ENCODE peak calls at places on chromosome 15, in nine cellular contexts. One of them, this sample, is unnamed.

GRCh38 chr15:74036271-74037170 is 42.0 kb downstream of the PML start:
- DNase-seq in lower lobe of right lung: peak; percentile 60
- DNase-seq in Calu3: peak; percentile 62
- DNase-seq in iris pigment epithelial cell: peak; percentile 47
- DNase-seq in astrocyte of the cerebellum: peak; percentile 40
- DNase-seq in fibroblast of pulmonary artery: peak; percentile 86
- DNase-seq in NAMALWA: no peak
- DNase-seq in T-helper 17 cell: no peak
- DNase-seq in NCI-H1436: no peak
- DNase-seq in this sample: peak; percentile 82

GRCh38 chr15:100958326-100959065 is 39.3 kb downstream of the LRRK1 start:
- DNase-seq in T-helper 17 cell: no peak
- DNase-seq in Calu3: no peak
- DNase-seq in iris pigment epithelial cell: peak; percentile 69
- DNase-seq in NAMALWA: no peak
- DNase-seq in astrocyte of the cerebellum: peak; percentile 44
- DNase-seq in lower lobe of right lung: no peak
- DNase-seq in NCI-H1436: no peak
- DNase-seq in fibroblast of pulmonary artery: peak; percentile 43
- DNase-seq in this sample: no peak

GRCh38 chr15:91098451-91098850 is 1.6 kb upstream of the SV2B start:
- DNase-seq in lower lobe of right lung: no peak
- DNase-seq in NCI-H1436: no peak
- DNase-seq in NAMALWA: no peak
- DNase-seq in astrocyte of the cerebellum: no peak
- DNase-seq in Calu3: no peak
- DNase-seq in iris pigment epithelial cell: no peak
- DNase-seq in fibroblast of pulmonary artery: no peak
- DNase-seq in T-helper 17 cell: no peak
- DNase-seq in this sample: no peak

GRCh38 chr15:75067123-75067854 is 43.9 kb downstream of the PPCDC start:
- DNase-seq in iris pigment epithelial cell: peak; percentile 67
- DNase-seq in lower lobe of right lung: no peak
- DNase-seq in NAMALWA: no peak
- DNase-seq in astrocyte of the cerebellum: no peak
- DNase-seq in fibroblast of pulmonary artery: peak; percentile 41
- DNase-seq in NCI-H1436: no peak
- DNase-seq in T-helper 17 cell: no peak
- DNase-seq in Calu3: peak; percentile 49
- DNase-seq in this sample: no peak

GRCh38 chr15:90588427-90588826 is 58.7 kb downstream of the CRTC3 start:
- DNase-seq in lower lobe of right lung: no peak
- DNase-seq in fibroblast of pulmonary artery: peak; percentile 39
- DNase-seq in NCI-H1436: no peak
- DNase-seq in T-helper 17 cell: no peak
- DNase-seq in iris pigment epithelial cell: peak; percentile 20
- DNase-seq in astrocyte of the cerebellum: no peak
- DNase-seq in Calu3: no peak
- DNase-seq in NAMALWA: no peak
- DNase-seq in this sample: peak; percentile 47

GRCh38 chr15:64340355-64340754 is 15.6 kb downstream of the CSNK1G1 start:
- DNase-seq in lower lobe of right lung: no peak
- DNase-seq in NAMALWA: no peak
- DNase-seq in NCI-H1436: no peak
- DNase-seq in iris pigment epithelial cell: no peak
- DNase-seq in Calu3: no peak
- DNase-seq in astrocyte of the cerebellum: no peak
- DNase-seq in fibroblast of pulmonary artery: no peak
- DNase-seq in T-helper 17 cell: no peak
- DNase-seq in this sample: no peak

GRCh38 chr15:61051570-61052031 is 177.5 kb downstream of the RORA start:
- DNase-seq in astrocyte of the cerebellum: peak; percentile 44
- DNase-seq in NCI-H1436: no peak
- DNase-seq in NAMALWA: no peak
- DNase-seq in lower lobe of right lung: no peak
- DNase-seq in fibroblast of pulmonary artery: peak; percentile 75
- DNase-seq in T-helper 17 cell: no peak
- DNase-seq in Calu3: peak; percentile 28
- DNase-seq in iris pigment epithelial cell: peak; percentile 84
- DNase-seq in this sample: peak; percentile 65

GRCh38 chr15:90364251-90364650 is 12.2 kb downstream of the ZNF774 start:
- DNase-seq in astrocyte of the cerebellum: peak; percentile 53
- DNase-seq in NAMALWA: no peak
- DNase-seq in T-helper 17 cell: no peak
- DNase-seq in Calu3: no peak
- DNase-seq in NCI-H1436: no peak
- DNase-seq in fibroblast of pulmonary artery: peak; percentile 82
- DNase-seq in iris pigment epithelial cell: peak; percentile 58
- DNase-seq in lower lobe of right lung: no peak
- DNase-seq in this sample: no peak

GRCh38 chr15:76512971-76513370 is 176.4 kb downstream of the ISL2 start:
- DNase-seq in NAMALWA: no peak
- DNase-seq in fibroblast of pulmonary artery: no peak
- DNase-seq in T-helper 17 cell: no peak
- DNase-seq in NCI-H1436: no peak
- DNase-seq in lower lobe of right lung: no peak
- DNase-seq in astrocyte of the cerebellum: no peak
- DNase-seq in iris pigment epithelial cell: peak; percentile 16
- DNase-seq in Calu3: no peak
- DNase-seq in this sample: peak; percentile 40

This sample was measured in NCI-H82.